ENCODE peak calls at places on chromosomes 16 and 17, in six cellular contexts. One of them, this sample, is unnamed.

GRCh38 chr17:76381633-76382304 is 2.6 kb upstream of the SPHK1 start:
- DNase-seq in dorsolateral prefrontal cortex: no peak
- DNase-seq in heart right ventricle: peak
- DNase-seq in heart left ventricle: peak
- DNase-seq in AG04450: no peak
- DNase-seq in thyroid gland: no peak
- DNase-seq in this sample: peak

GRCh38 chr17:40992666-40993065 is 1.3 kb downstream of the KRTAP3-3 start:
- DNase-seq in thyroid gland: no peak
- DNase-seq in heart left ventricle: no peak
- DNase-seq in AG04450: no peak
- DNase-seq in heart right ventricle: no peak
- DNase-seq in dorsolateral prefrontal cortex: no peak
- DNase-seq in this sample: no peak

GRCh38 chr16:2385441-2385840 is 43.8 kb upstream of the CCNF start:
- DNase-seq in thyroid gland: peak
- DNase-seq in AG04450: no peak
- DNase-seq in dorsolateral prefrontal cortex: no peak
- DNase-seq in heart right ventricle: no peak
- DNase-seq in heart left ventricle: no peak
- DNase-seq in this sample: no peak

GRCh38 chr16:74852500-74852875 is 77.9 kb upstream of the FA2H start:
- DNase-seq in heart right ventricle: no peak
- DNase-seq in thyroid gland: no peak
- DNase-seq in dorsolateral prefrontal cortex: no peak
- DNase-seq in heart left ventricle: no peak
- DNase-seq in AG04450: no peak
- DNase-seq in this sample: no peak

GRCh38 chr17:4986951-4987766 is at the start of gene CAMTA2:
- DNase-seq in dorsolateral prefrontal cortex: peak
- DNase-seq in heart right ventricle: peak
- DNase-seq in heart left ventricle: peak
- DNase-seq in thyroid gland: peak
- DNase-seq in AG04450: no peak
- DNase-seq in this sample: peak

GRCh38 chr17:4541041-4541327 is 14.2 kb downstream of the MYBBP1A start:
- DNase-seq in thyroid gland: no peak
- DNase-seq in heart left ventricle: no peak
- DNase-seq in heart right ventricle: no peak
- DNase-seq in dorsolateral prefrontal cortex: no peak
- DNase-seq in AG04450: no peak
- DNase-seq in this sample: no peak

GRCh38 chr17:73823684-73824083 is 179.4 kb upstream of the SDK2 start:
- DNase-seq in heart right ventricle: no peak
- DNase-seq in AG04450: no peak
- DNase-seq in dorsolateral prefrontal cortex: no peak
- DNase-seq in heart left ventricle: no peak
- DNase-seq in thyroid gland: no peak
- DNase-seq in this sample: no peak

GRCh38 chr17:78324391-78325075 is 35.3 kb downstream of the SOCS3 start:
- DNase-seq in dorsolateral prefrontal cortex: peak
- DNase-seq in thyroid gland: peak
- DNase-seq in AG04450: peak
- DNase-seq in heart left ventricle: peak
- DNase-seq in heart right ventricle: peak
- DNase-seq in this sample: peak

GRCh38 chr16:11328172-11329079 is 16.8 kb upstream of the RMI2 start:
- DNase-seq in heart right ventricle: peak
- DNase-seq in thyroid gland: peak
- DNase-seq in heart left ventricle: peak
- DNase-seq in dorsolateral prefrontal cortex: peak
- DNase-seq in AG04450: peak
- DNase-seq in this sample: peak

GRCh38 chr16:66026211-66026610 is 340.3 kb upstream of the CDH5 start:
- DNase-seq in heart right ventricle: no peak
- DNase-seq in dorsolateral prefrontal cortex: no peak
- DNase-seq in AG04450: no peak
- DNase-seq in thyroid gland: no peak
- DNase-seq in heart left ventricle: no peak
- DNase-seq in this sample: no peak

GRCh38 chr17:14304222-14304844 is 3.5 kb downstream of the HS3ST3B1 start:
- DNase-seq in heart right ventricle: no peak
- DNase-seq in thyroid gland: no peak
- DNase-seq in dorsolateral prefrontal cortex: no peak
- DNase-seq in AG04450: no peak
- DNase-seq in heart left ventricle: no peak
- DNase-seq in this sample: no peak

GRCh38 chr17:4849011-4849536 is 15.9 kb downstream of the MINK1 start:
- DNase-seq in heart right ventricle: no peak
- DNase-seq in heart left ventricle: no peak
- DNase-seq in dorsolateral prefrontal cortex: no peak
- DNase-seq in AG04450: no peak
- DNase-seq in thyroid gland: no peak
- DNase-seq in this sample: no peak

GRCh38 chr16:62036101-62036806 is at the start of gene CDH8:
- DNase-seq in heart left ventricle: peak
- DNase-seq in thyroid gland: no peak
- DNase-seq in dorsolateral prefrontal cortex: peak
- DNase-seq in AG04450: no peak
- DNase-seq in heart right ventricle: no peak
- DNase-seq in this sample: no peak

GRCh38 chr16:29809850-29810698 is 1.9 kb upstream of the PRRT2 start:
- DNase-seq in dorsolateral prefrontal cortex: peak
- DNase-seq in thyroid gland: no peak
- DNase-seq in heart right ventricle: no peak
- DNase-seq in AG04450: no peak
- DNase-seq in heart left ventricle: no peak
- DNase-seq in this sample: no peak

GRCh38 chr16:84804326-84804725 is 15.5 kb upstream of the CRISPLD2 start:
- DNase-seq in heart left ventricle: no peak
- DNase-seq in thyroid gland: no peak
- DNase-seq in AG04450: no peak
- DNase-seq in dorsolateral prefrontal cortex: no peak
- DNase-seq in heart right ventricle: no peak
- DNase-seq in this sample: no peak

GRCh38 chr17:77392376-77393273 is 251.9 kb downstream of the SEC14L1 start:
- DNase-seq in thyroid gland: peak
- DNase-seq in dorsolateral prefrontal cortex: no peak
- DNase-seq in AG04450: no peak
- DNase-seq in heart right ventricle: peak
- DNase-seq in heart left ventricle: peak
- DNase-seq in this sample: peak

GRCh38 chr17:70552230-70552981 is 383.1 kb downstream of the KCNJ2 start:
- DNase-seq in AG04450: no peak
- DNase-seq in dorsolateral prefrontal cortex: no peak
- DNase-seq in heart left ventricle: no peak
- DNase-seq in heart right ventricle: no peak
- DNase-seq in thyroid gland: peak
- DNase-seq in this sample: no peak

GRCh38 chr17:58200024-58200633 is 7.6 kb downstream of the EPX start:
- DNase-seq in heart left ventricle: peak
- DNase-seq in heart right ventricle: peak
- DNase-seq in thyroid gland: peak
- DNase-seq in AG04450: no peak
- DNase-seq in dorsolateral prefrontal cortex: no peak
- DNase-seq in this sample: peak

GRCh38 chr16:85490971-85491771 is 122.0 kb upstream of the GSE1 start:
- DNase-seq in thyroid gland: no peak
- DNase-seq in dorsolateral prefrontal cortex: no peak
- DNase-seq in heart right ventricle: no peak
- DNase-seq in AG04450: no peak
- DNase-seq in heart left ventricle: no peak
- DNase-seq in this sample: peak

GRCh38 chr17:49993423-49994037 is 1.5 kb downstream of the DLX3 start:
- DNase-seq in thyroid gland: peak
- DNase-seq in heart left ventricle: no peak
- DNase-seq in heart right ventricle: no peak
- DNase-seq in AG04450: no peak
- DNase-seq in dorsolateral prefrontal cortex: no peak
- DNase-seq in this sample: peak

GRCh38 chr17:67013891-67014290 is 30.5 kb upstream of the CACNG1 start:
- DNase-seq in AG04450: no peak
- DNase-seq in dorsolateral prefrontal cortex: no peak
- DNase-seq in thyroid gland: no peak
- DNase-seq in heart right ventricle: no peak
- DNase-seq in heart left ventricle: no peak
- DNase-seq in this sample: no peak
- H3K27ac ChIP-seq in AG04450: no peak
- H3K27ac ChIP-seq in dorsolateral prefrontal cortex: no peak
- H3K27ac ChIP-seq in thyroid gland: no peak
- H3K27ac ChIP-seq in heart right ventricle: no peak
- H3K27ac ChIP-seq in heart left ventricle: no peak
- H3K27ac ChIP-seq in this sample: no peak

GRCh38 chr17:64091571-64091970 is 38.4 kb downstream of the ERN1 start:
- DNase-seq in heart left ventricle: no peak
- DNase-seq in heart right ventricle: no peak
- DNase-seq in dorsolateral prefrontal cortex: no peak
- DNase-seq in AG04450: no peak
- DNase-seq in thyroid gland: no peak
- DNase-seq in this sample: no peak
- TF ChIP-seq CTCF in heart left ventricle: no peak
- TF ChIP-seq CTCF in heart right ventricle: no peak
- TF ChIP-seq CTCF in dorsolateral prefrontal cortex: no peak
- TF ChIP-seq CTCF in AG04450: no peak
- TF ChIP-seq CTCF in thyroid gland: no peak
- TF ChIP-seq CTCF in this sample: no peak

DNA sequence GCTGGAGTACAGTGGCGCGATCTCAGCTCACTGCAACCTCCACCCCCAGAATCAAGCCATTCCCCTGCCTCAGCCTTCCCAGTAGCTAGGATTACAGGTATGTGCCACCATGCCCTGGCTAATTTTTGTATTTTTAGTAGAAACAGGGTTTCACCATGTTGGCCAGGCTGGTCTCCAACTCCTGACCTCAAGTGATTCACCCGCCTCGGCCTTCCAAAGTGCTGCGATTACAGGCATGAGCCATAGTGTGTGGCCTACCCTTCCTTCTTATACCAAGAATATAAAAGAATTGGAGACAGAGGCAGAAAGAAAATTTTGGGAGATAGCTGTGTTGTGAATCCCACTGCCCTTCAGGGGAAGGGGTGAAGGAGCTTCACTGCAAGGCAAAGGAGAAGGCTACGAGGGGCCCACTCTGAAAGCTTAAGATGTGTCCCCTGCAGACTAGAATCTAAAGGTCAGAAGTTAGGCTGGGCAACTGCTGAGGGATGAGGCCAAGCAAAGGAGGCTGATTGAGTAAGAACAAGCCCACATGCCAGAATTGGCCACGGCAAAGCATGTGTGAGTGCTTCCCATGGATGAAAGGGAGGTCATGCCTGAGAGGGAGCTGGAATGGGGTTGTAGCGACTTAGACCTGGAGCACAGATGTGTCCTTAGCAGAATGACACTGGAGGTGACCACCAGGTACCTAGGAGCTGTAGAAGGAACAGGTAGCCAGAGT is 8.4 kb upstream of the CRYBA1 start:
- DNase-seq in heart right ventricle: no peak
- DNase-seq in heart left ventricle: no peak
- DNase-seq in thyroid gland: no peak
- DNase-seq in AG04450: no peak
- DNase-seq in dorsolateral prefrontal cortex: no peak
- DNase-seq in this sample: no peak
- H3K27ac ChIP-seq in heart right ventricle: no peak
- H3K27ac ChIP-seq in heart left ventricle: no peak
- H3K27ac ChIP-seq in thyroid gland: no peak
- H3K27ac ChIP-seq in AG04450: peak
- H3K27ac ChIP-seq in dorsolateral prefrontal cortex: no peak
- H3K27ac ChIP-seq in this sample: no peak

GRCh38 chr16:52914428-52914827 is 138.3 kb downstream of the CHD9NB start:
- DNase-seq in heart left ventricle: no peak
- DNase-seq in AG04450: no peak
- DNase-seq in thyroid gland: no peak
- DNase-seq in heart right ventricle: no peak
- DNase-seq in dorsolateral prefrontal cortex: no peak
- DNase-seq in this sample: no peak

GRCh38 chr16:52912565-52913173 is 140.0 kb downstream of the CHD9NB start:
- DNase-seq in thyroid gland: peak
- DNase-seq in heart left ventricle: peak
- DNase-seq in dorsolateral prefrontal cortex: peak
- DNase-seq in heart right ventricle: peak
- DNase-seq in AG04450: peak
- DNase-seq in this sample: peak
- TF ChIP-seq CTCF in thyroid gland: peak
- TF ChIP-seq CTCF in heart left ventricle: peak
- TF ChIP-seq CTCF in dorsolateral prefrontal cortex: peak
- TF ChIP-seq CTCF in heart right ventricle: peak
- TF ChIP-seq CTCF in AG04450: peak
- TF ChIP-seq CTCF in this sample: peak

GRCh38 chr17:82298538-82299421 is 18.6 kb downstream of the CD7 start:
- DNase-seq in thyroid gland: no peak
- DNase-seq in dorsolateral prefrontal cortex: no peak
- DNase-seq in heart right ventricle: no peak
- DNase-seq in AG04450: no peak
- DNase-seq in heart left ventricle: no peak
- DNase-seq in this sample: no peak
- H3K27ac ChIP-seq in thyroid gland: peak
- H3K27ac ChIP-seq in dorsolateral prefrontal cortex: peak
- H3K27ac ChIP-seq in heart right ventricle: peak
- H3K27ac ChIP-seq in AG04450: peak
- H3K27ac ChIP-seq in heart left ventricle: peak
- H3K27ac ChIP-seq in this sample: peak

DNA sequence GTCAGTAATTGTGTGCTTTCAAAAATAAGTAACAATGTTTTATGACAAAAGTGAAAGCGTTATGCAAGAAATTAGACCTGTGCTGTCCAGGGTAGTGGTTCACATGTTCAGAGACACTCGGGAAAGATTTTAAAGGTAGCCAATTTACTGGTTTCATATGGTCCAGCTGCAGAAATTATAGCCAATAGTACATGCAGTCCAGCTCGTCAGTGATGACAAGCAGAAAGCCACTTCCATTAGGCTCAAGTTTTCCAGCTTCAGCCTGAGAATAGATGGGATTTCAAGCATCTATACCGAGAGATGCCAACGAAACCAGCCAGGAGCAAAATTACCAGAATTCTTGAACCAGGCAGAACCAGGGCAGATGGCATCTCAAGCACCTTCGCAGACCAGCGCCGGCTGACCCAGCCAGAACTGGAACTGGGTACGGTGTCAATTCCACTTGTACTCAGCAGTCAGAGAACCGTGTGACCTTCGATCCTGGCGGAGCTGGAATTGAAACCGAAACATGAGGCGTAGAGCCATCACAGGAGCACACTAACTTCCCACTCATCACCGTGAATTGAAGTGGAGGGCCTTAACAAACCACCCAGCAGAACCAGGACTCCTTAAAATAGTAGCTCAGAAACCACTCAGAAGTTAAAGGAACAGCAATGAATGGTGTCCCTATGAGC is 207.9 kb upstream of the HSBP1 start:
- DNase-seq in thyroid gland: peak
- DNase-seq in AG04450: no peak
- DNase-seq in heart right ventricle: no peak
- DNase-seq in heart left ventricle: no peak
- DNase-seq in dorsolateral prefrontal cortex: no peak
- DNase-seq in this sample: no peak
- TF ChIP-seq CTCF in thyroid gland: no peak
- TF ChIP-seq CTCF in AG04450: no peak
- TF ChIP-seq CTCF in heart right ventricle: no peak
- TF ChIP-seq CTCF in heart left ventricle: no peak
- TF ChIP-seq CTCF in dorsolateral prefrontal cortex: no peak
- TF ChIP-seq CTCF in this sample: no peak

DNA sequence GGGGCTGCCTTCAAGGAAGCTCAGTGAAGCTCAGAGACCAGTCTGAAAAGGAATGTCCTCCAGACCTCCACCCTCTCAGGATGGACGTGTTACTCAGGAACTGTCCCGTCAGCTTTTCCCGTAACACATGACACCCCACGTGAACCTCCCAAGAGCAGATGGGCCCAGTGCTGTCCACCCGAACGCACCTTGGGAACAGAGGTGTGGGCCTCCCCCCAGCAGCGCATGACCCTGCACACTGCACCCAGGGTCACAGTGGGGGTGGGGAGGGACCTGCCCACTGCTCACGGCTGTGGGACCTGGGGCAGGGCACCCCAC is 21.9 kb downstream of the SLC7A5 start:
- DNase-seq in dorsolateral prefrontal cortex: no peak
- DNase-seq in heart right ventricle: no peak
- DNase-seq in thyroid gland: no peak
- DNase-seq in AG04450: no peak
- DNase-seq in heart left ventricle: no peak
- DNase-seq in this sample: no peak
- H3K27ac ChIP-seq in dorsolateral prefrontal cortex: no peak
- H3K27ac ChIP-seq in heart right ventricle: no peak
- H3K27ac ChIP-seq in thyroid gland: peak
- H3K27ac ChIP-seq in AG04450: no peak
- H3K27ac ChIP-seq in heart left ventricle: no peak
- H3K27ac ChIP-seq in this sample: peak

This sample was measured in body of pancreas.